ENCODE peak calls at places on chromosome 14, in four cellular contexts. T is fibroblast of lung, R is OCI-LY7, H is hepatocyte. L is an unnamed sample. For H4K20me1 and H3K4me1, the result is how much of the 10 kb centered on the place peaks cover.

GRCh38 chr14:71142375-71143038 is 235.2 kb downstream of the PCNX1 start:
- DNase-seq in T (peak), R (peak), H (no peak), L (peak)

GRCh38 chr14:22977684-22978486 is 4.5 kb downstream of the AJUBA start:
- DNase-seq in T (peak), R (no peak), H (peak), L (peak)

GRCh38 chr14:81474156-81474492 is 59.5 kb downstream of the SEL1L start:
- DNase-seq in T (no peak), R (peak), H (no peak), L (no peak)

GRCh38 chr14:56150645-56151345 is 32.6 kb downstream of the PELI2 start:
- DNase-seq in T (no peak), R (no peak), H (no peak), L (no peak)

GRCh38 chr14:93976477-93977057 is at the start of gene ASB2:
- DNase-seq in T (peak), R (peak), H (no peak), L (peak)

GRCh38 chr14:94816113-94816512 is 46.2 kb upstream of the GSC start:
- DNase-seq in T (no peak), R (no peak), H (no peak), L (no peak)

GRCh38 chr14:22808388-22809209 is 6.6 kb downstream of the SLC7A7 start:
- DNase-seq in T (no peak), R (no peak), H (no peak), L (no peak)

GRCh38 chr14:87492556-87492955 is 500.4 kb downstream of the GALC start:
- DNase-seq in T (no peak), R (no peak), H (no peak), L (no peak)

GRCh38 chr14:101965145-101965531 is 765 bp downstream of the DYNC1H1 start:
- DNase-seq in T (peak), R (peak), H (peak), L (peak)

GRCh38 chr14:80419769-80420168 is 208.5 kb upstream of the DIO2 start:
- DNase-seq in T (no peak), R (no peak), H (no peak), L (no peak)

GRCh38 chr14:65926504-65926903 is 514.0 kb downstream of the FUT8 start:
- DNase-seq in T (no peak), R (no peak), H (no peak), L (no peak)

GRCh38 chr14:35814371-35815005 is 5.4 kb upstream of the RALGAPA1 start:
- DNase-seq in T (peak), R (peak), H (peak), L (peak)

GRCh38 chr14:36319899-36320209 is 583 bp downstream of the MBIP start:
- DNase-seq in T (no peak), R (no peak), H (no peak), L (no peak)

GRCh38 chr14:69137456-69138188 is 15.3 kb downstream of the DCAF5 start:
- DNase-seq in T (peak), R (no peak), H (no peak), L (peak)
- H4K20me1 ChIP-seq in T (under half), R (under half), H (half or more), L (half or more)

GRCh38 chr14:69044296-69044695 is 65.2 kb upstream of the ACTN1 start:
- DNase-seq in T (no peak), R (no peak), H (no peak), L (no peak)
- H3K4me1 ChIP-seq in T (under half), R (under half), H (under half), L (half or more)

GRCh38 chr14:68782091-68782981 is 10.5 kb downstream of the ZFP36L1 start:
- DNase-seq in T (no peak), R (no peak), H (peak), L (no peak)
- H3K27ac ChIP-seq in T (no peak), R (no peak), H (peak), L (no peak)

GRCh38 chr14:51607677-51608076 is 44.0 kb upstream of the FRMD6 start:
- DNase-seq in T (peak), R (no peak), H (peak), L (no peak)

GRCh38 chr14:51610766-51611165 is 40.9 kb upstream of the FRMD6 start:
- DNase-seq in T (no peak), R (no peak), H (no peak), L (no peak)

GRCh38 chr14:51612449-51612848 is 39.3 kb upstream of the FRMD6 start:
- DNase-seq in T (no peak), R (no peak), H (no peak), L (no peak)

GRCh38 chr14:51609987-51610283 is 41.8 kb upstream of the FRMD6 start:
- DNase-seq in T (peak), R (no peak), H (peak), L (no peak)

GRCh38 chr14:51609251-51609986 is 42.3 kb upstream of the FRMD6 start:
- DNase-seq in T (no peak), R (no peak), H (no peak), L (no peak)
- H4K20me1 ChIP-seq in T (under half), R (under half), H (under half), L (under half)

GRCh38 chr14:61706096-61706690 is 10.9 kb downstream of the HIF1A start:
- DNase-seq in T (no peak), R (no peak), H (no peak), L (no peak)

GRCh38 chr14:61703342-61704129 is 8.2 kb downstream of the HIF1A start:
- DNase-seq in T (no peak), R (no peak), H (no peak), L (no peak)

GRCh38 chr14:61701946-61702345 is 6.6 kb downstream of the HIF1A start:
- DNase-seq in T (no peak), R (no peak), H (no peak), L (no peak)

GRCh38 chr14:61705017-61705416 is 9.7 kb downstream of the HIF1A start:
- DNase-seq in T (no peak), R (no peak), H (no peak), L (no peak)

DNA sequence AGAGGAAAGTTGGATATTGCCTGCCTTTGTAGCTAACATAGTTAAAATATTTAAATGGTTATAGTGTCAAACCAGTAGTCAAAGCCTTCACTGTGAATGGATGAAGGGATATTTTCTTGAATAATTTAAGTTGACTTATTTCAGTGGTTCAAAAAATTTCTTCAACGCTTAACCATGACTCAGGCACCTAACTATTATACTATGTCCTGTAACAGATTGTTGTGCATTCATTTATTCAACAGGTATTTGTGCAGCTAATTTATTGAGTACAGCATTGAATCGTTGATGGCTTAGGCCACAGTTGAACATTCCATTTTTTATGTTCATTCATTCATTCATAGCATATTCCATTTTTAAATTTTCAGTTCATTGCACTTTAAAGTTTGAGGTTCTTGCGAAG is 9.2 kb downstream of the HIF1A start:
- DNase-seq in T (no peak), R (no peak), H (no peak), L (no peak)
- H3K4me1 ChIP-seq in T (under half), R (half or more), H (under half), L (half or more)

GRCh38 chr14:61335876-61336275 is 14.5 kb downstream of the PRKCH start:
- DNase-seq in T (no peak), R (no peak), H (no peak), L (peak)
- H3K27ac ChIP-seq in T (no peak), R (no peak), H (no peak), L (no peak)

DNA sequence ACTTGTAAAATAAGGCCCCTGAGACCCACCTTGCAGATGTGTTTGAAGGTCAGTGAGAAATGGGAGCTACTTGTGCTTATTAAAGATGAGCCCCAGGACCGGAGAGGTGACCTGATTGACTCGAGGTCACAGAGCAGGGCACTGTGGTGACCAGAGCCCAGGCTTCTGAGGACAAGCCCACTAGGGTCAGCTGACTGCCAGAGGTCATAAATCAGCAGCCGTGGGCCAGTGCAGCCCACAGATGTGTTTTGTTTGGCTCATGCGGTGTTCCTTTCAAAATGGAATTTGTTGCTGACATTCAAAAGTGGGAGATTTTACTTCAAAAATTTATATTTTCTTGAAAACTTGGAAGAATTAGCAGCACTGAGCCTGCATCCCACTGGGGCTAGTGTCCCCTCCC is 24.5 kb downstream of the JDP2 start:
- DNase-seq in T (no peak), R (no peak), H (no peak), L (no peak)
- H4K20me1 ChIP-seq in T (under half), R (under half), H (under half), L (under half)

GRCh38 chr14:68260121-68260520 is 440.5 kb downstream of the RAD51B start:
- DNase-seq in T (no peak), R (no peak), H (no peak), L (no peak)
- H3K4me1 ChIP-seq in T (under half), R (half or more), H (under half), L (under half)